ENCODE peak calls at places on chromosomes 2 and 18, in nine cellular contexts. F, Y, X, P, D, K, M, I and J are unnamed samples.
A peak's percentile ranks its signal among the peaks of the same experiment; 100 is the strongest.

GRCh38 chr2:150846691-150847090 is 359.2 kb upstream of the RND3 start:
- DNase-seq in F (no peak), Y (no peak), X (no peak), P (no peak), D (no peak), K (no peak), M (no peak), I (no peak), J (no peak)

GRCh38 chr2:88085099-88085498 is 17.5 kb downstream of the SMYD1 start:
- DNase-seq in F (no peak), Y (no peak), X (no peak), P (no peak), D (no peak), K (no peak), M (no peak), I (no peak), J (no peak)

GRCh38 chr2:20728114-20728758 is 61.3 kb downstream of the GDF7 start:
- DNase-seq in F (no peak), Y (peak; percentile 39), X (no peak), P (no peak), D (no peak), K (no peak), M (no peak), I (no peak), J (no peak)

GRCh38 chr2:119939915-119940314 is 73.0 kb upstream of the EPB41L5 start:
- DNase-seq in F (no peak), Y (no peak), X (no peak), P (no peak), D (no peak), K (no peak), M (no peak), I (no peak), J (no peak)

GRCh38 chr2:31189141-31189540 is 28.2 kb downstream of the CAPN14 start:
- DNase-seq in F (no peak), Y (no peak), X (no peak), P (no peak), D (no peak), K (no peak), M (no peak), I (no peak), J (no peak)

GRCh38 chr18:51098082-51098481 is 68.1 kb downstream of the SMAD4 start:
- DNase-seq in F (no peak), Y (peak; percentile 71), X (no peak), P (no peak), D (no peak), K (no peak), M (no peak), I (no peak), J (no peak)

GRCh38 chr18:4084501-4084900 is 370.6 kb downstream of the DLGAP1 start:
- DNase-seq in F (no peak), Y (no peak), X (no peak), P (no peak), D (no peak), K (no peak), M (no peak), I (no peak), J (no peak)

GRCh38 chr2:160339291-160339690 is 139.2 kb upstream of the ITGB6 start:
- DNase-seq in F (no peak), Y (no peak), X (no peak), P (no peak), D (no peak), K (no peak), M (no peak), I (no peak), J (no peak)

GRCh38 chr18:35936951-35937350 is 35.5 kb upstream of the RMP24 start:
- DNase-seq in F (no peak), Y (no peak), X (no peak), P (no peak), D (no peak), K (no peak), M (no peak), I (no peak), J (no peak)

GRCh38 chr2:134460583-134460998 is 206.7 kb downstream of the MGAT5 start:
- DNase-seq in F (peak; percentile 5), Y (peak; percentile 88), X (peak; percentile 48), P (peak; percentile 64), D (peak; percentile 21), K (peak; percentile 13), M (peak; percentile 18), I (peak; percentile 79), J (peak; percentile 76)